ENCODE peak calls at places on chromosomes 3 and 15, in seven cellular contexts. C, Y, X, Q, V, F and H are unnamed samples.

GRCh38 chr3:30924763-30925162 is 30.3 kb upstream of the GADL1 start:
- DNase-seq in C (no peak), Y (no peak), X (no peak), Q (no peak), V (no peak), F (no peak), H (no peak)

GRCh38 chr15:89112341-89112971 is 24.2 kb downstream of the ABHD2 start:
- DNase-seq in C (peak; percentile 71), Y (peak; percentile 73), X (peak; percentile 77), Q (peak; percentile 72), V (no peak), F (no peak), H (no peak)

GRCh38 chr15:39074341-39074740 is 506.5 kb upstream of the THBS1 start:
- DNase-seq in C (no peak), Y (no peak), X (no peak), Q (no peak), V (no peak), F (no peak), H (no peak)

GRCh38 chr3:8653800-8654408 is 9.3 kb upstream of the SSUH2 start:
- DNase-seq in C (no peak), Y (no peak), X (peak; percentile 82), Q (no peak), V (no peak), F (no peak), H (no peak)

GRCh38 chr3:182618085-182618732 is 175.1 kb upstream of the ATP11B start:
- DNase-seq in C (peak; percentile 25), Y (peak; percentile 18), X (peak; percentile 12), Q (no peak), V (no peak), F (no peak), H (peak; percentile 29)

GRCh38 chr3:64174328-64174727 is 50.9 kb downstream of the PRICKLE2 start:
- DNase-seq in C (no peak), Y (no peak), X (peak; percentile 6), Q (no peak), V (no peak), F (no peak), H (no peak)

GRCh38 chr3:137724240-137724639 is 39.9 kb upstream of the SOX14 start:
- DNase-seq in C (no peak), Y (no peak), X (no peak), Q (no peak), V (no peak), F (no peak), H (no peak)

GRCh38 chr3:23365066-23365465 is 161.9 kb downstream of the UBE2E2 start:
- DNase-seq in C (no peak), Y (peak; percentile 74), X (no peak), Q (no peak), V (no peak), F (no peak), H (no peak)

GRCh38 chr15:23095796-23096195 is 40.8 kb downstream of the GOLGA6L1 start:
- DNase-seq in C (no peak), Y (no peak), X (no peak), Q (no peak), V (no peak), F (no peak), H (no peak)

GRCh38 chr3:127730666-127731294 is 58.0 kb downstream of the ABTB1 start:
- DNase-seq in C (no peak), Y (no peak), X (no peak), Q (no peak), V (no peak), F (no peak), H (no peak)

GRCh38 chr3:29099775-29100174 is 181.1 kb upstream of the RBMS3 start:
- DNase-seq in C (no peak), Y (peak; percentile 3), X (no peak), Q (no peak), V (no peak), F (no peak), H (no peak)

GRCh38 chr3:120555661-120556509 is 40.3 kb upstream of the NDUFB4 start:
- DNase-seq in C (no peak), Y (no peak), X (no peak), Q (no peak), V (no peak), F (no peak), H (no peak)

GRCh38 chr15:41883484-41883825 is 10.4 kb downstream of the SPTBN5 start:
- DNase-seq in C (no peak), Y (no peak), X (no peak), Q (no peak), V (no peak), F (no peak), H (no peak)

GRCh38 chr3:32323605-32324004 is 68.0 kb upstream of the CMTM7 start:
- DNase-seq in C (no peak), Y (no peak), X (no peak), Q (no peak), V (no peak), F (no peak), H (no peak)

GRCh38 chr3:88101142-88101541 is 42.1 kb downstream of the ZNF654 start:
- DNase-seq in C (no peak), Y (no peak), X (no peak), Q (no peak), V (no peak), F (no peak), H (no peak)

GRCh38 chr3:71128951-71129350 is 454.6 kb downstream of the FOXP1 start:
- DNase-seq in C (no peak), Y (peak; percentile 89), X (no peak), Q (no peak), V (no peak), F (no peak), H (no peak)

GRCh38 chr3:71129611-71130515 is 453.7 kb downstream of the FOXP1 start:
- DNase-seq in C (peak; percentile 47), Y (peak; percentile 87), X (no peak), Q (no peak), V (no peak), F (no peak), H (peak; percentile 46)

GRCh38 chr3:71125729-71126128 is 457.8 kb downstream of the FOXP1 start:
- DNase-seq in C (no peak), Y (no peak), X (no peak), Q (no peak), V (no peak), F (no peak), H (no peak)

GRCh38 chr3:71127052-71127451 is 456.5 kb downstream of the FOXP1 start:
- DNase-seq in C (no peak), Y (no peak), X (no peak), Q (no peak), V (no peak), F (no peak), H (no peak)

DNA sequence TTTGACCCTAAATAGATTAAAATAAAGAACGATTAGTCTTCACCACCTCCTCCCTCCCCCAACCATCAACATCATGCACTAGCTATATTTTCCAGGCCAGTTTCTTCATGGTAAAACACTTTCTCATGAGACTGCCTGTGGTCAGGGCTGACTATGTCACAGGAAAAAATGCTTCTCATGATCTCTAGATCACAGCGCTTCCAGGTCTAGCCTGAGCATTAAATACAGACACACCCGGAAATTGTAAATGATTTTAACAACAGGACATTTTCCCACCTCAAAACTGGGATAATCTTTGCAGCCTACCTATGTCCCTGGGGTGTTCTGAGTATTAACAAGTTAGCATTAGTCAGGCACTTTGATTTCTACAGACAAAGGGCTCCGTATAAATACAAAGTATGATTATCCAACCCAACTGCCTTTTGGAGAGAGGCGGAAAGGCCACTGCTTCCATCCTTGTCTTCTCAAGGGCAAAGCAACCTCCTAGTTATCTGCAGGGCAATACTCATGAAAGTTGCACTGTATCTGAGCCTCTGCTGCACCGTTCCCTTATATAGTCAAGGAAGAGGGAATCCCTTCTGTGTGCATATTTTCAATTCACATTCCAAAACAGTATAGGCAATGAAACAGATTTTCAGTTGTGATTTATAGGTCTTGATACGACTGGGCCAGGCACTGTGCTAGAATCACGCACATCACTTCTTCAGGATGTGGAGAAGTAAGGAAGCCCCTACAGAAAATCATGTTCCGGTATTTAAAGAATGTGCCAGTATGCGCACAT is 455.9 kb downstream of the FOXP1 start:
- DNase-seq in C (no peak), Y (peak; percentile 73), X (no peak), Q (no peak), V (no peak), F (no peak), H (no peak)
- H3K4me3 ChIP-seq in C (no peak overlapping the region), Y (no peak overlapping the region), X (no peak overlapping the region), Q (no peak overlapping the region), V (peak overlapping the region; percentile 12), F (no peak overlapping the region), H (no peak overlapping the region)

GRCh38 chr15:78808550-78808949 is 2.7 kb downstream of the ADAMTS7 start:
- DNase-seq in C (peak; percentile 78), Y (peak; percentile 37), X (peak; percentile 39), Q (peak; percentile 34), V (peak; percentile 56), F (peak; percentile 60), H (peak; percentile 81)

GRCh38 chr15:78810003-78810376 is 1.3 kb downstream of the ADAMTS7 start:
- DNase-seq in C (no peak), Y (no peak), X (no peak), Q (no peak), V (no peak), F (no peak), H (no peak)

GRCh38 chr15:78811124-78811824 is at the start of gene ADAMTS7:
- DNase-seq in C (peak; percentile 78), Y (peak; percentile 62), X (no peak), Q (peak; percentile 46), V (peak; percentile 96), F (peak; percentile 99), H (peak; percentile 84)

GRCh38 chr15:78811825-78812183 is 540 bp upstream of the ADAMTS7 start:
- DNase-seq in C (no peak), Y (peak; percentile 18), X (no peak), Q (no peak), V (no peak), F (no peak), H (no peak)

GRCh38 chr15:78810377-78811123 is 714 bp downstream of the ADAMTS7 start:
- DNase-seq in C (peak; percentile 37), Y (peak; percentile 45), X (no peak), Q (no peak), V (peak; percentile 36), F (peak; percentile 85), H (peak; percentile 54)
- TF ChIP-seq MAX in C (peak; percentile 57), Y (no peak), X (no peak), Q (no peak), V (no peak), F (no peak), H (no peak)

GRCh38 chr3:124584245-124584551 is 146.1 kb upstream of the UMPS start:
- DNase-seq in C (no peak), Y (no peak), X (no peak), Q (no peak), V (no peak), F (no peak), H (no peak)
- H3K4me3 ChIP-seq in C (peak overlapping the region; percentile 77), Y (no peak overlapping the region), X (peak overlapping the region; percentile 89), Q (peak overlapping the region; percentile 39), V (peak overlapping the region; percentile 39), F (peak overlapping the region; percentile 55), H (no peak overlapping the region)

GRCh38 chr15:69075467-69075866 is 61.0 kb downstream of the NOX5 start:
- DNase-seq in C (no peak), Y (no peak), X (no peak), Q (no peak), V (no peak), F (no peak), H (no peak)

GRCh38 chr15:69078638-69079037 is 64.1 kb downstream of the NOX5 start:
- DNase-seq in C (no peak), Y (no peak), X (no peak), Q (no peak), V (no peak), F (no peak), H (no peak)

GRCh38 chr15:69071265-69071664 is 56.8 kb downstream of the NOX5 start:
- DNase-seq in C (no peak), Y (no peak), X (no peak), Q (no peak), V (no peak), F (no peak), H (no peak)

GRCh38 chr15:69074011-69074842 is 59.7 kb downstream of the NOX5 start:
- DNase-seq in C (peak; percentile 86), Y (peak; percentile 70), X (peak; percentile 20), Q (no peak), V (no peak), F (peak; percentile 82), H (peak; percentile 30)

GRCh38 chr15:69074843-69075224 is 60.3 kb downstream of the NOX5 start:
- DNase-seq in C (peak; percentile 27), Y (peak; percentile 30), X (no peak), Q (no peak), V (no peak), F (peak; percentile 68), H (no peak)
- TF ChIP-seq MAX in C (no peak), Y (no peak), X (no peak), Q (no peak), V (no peak), F (no peak), H (no peak)